ENCODE peak calls at places on chromosomes 12 and 14, in five cellular contexts. V is DND-41, X is neural progenitor cell, D is neuronal stem cell, Z is HCT116. G is an unnamed sample. For H3K27me3, the result is how much of the 10 kb centered on the place peaks cover.

GRCh38 chr12:9725471-9725870 is 7.4 kb downstream of the CLECL1 start:
- DNase-seq in X (no peak), D (no peak), V (no peak), Z (no peak), G (no peak)

GRCh38 chr12:23921099-23921846 is 28.2 kb downstream of the SOX5 start:
- DNase-seq in Z (no peak), X (no peak), V (no peak), D (no peak), G (peak)

GRCh38 chr12:81668475-81668874 is 90.7 kb downstream of the PPFIA2 start:
- DNase-seq in Z (peak), X (no peak), D (no peak), V (no peak), G (no peak)

GRCh38 chr14:73633517-73634332 is 11.1 kb upstream of the DNAL1 start:
- DNase-seq in D (peak), V (peak), X (peak), Z (no peak), G (peak)

GRCh38 chr14:102481371-102481770 is 28.2 kb downstream of the ANKRD9 start:
- DNase-seq in X (no peak), Z (no peak), V (no peak), D (no peak), G (no peak)

GRCh38 chr12:51970904-51971646 is 19.6 kb downstream of the ACVR1B start:
- DNase-seq in V (no peak), Z (no peak), X (peak), D (no peak), G (peak)

GRCh38 chr12:113129664-113130456 is 5.7 kb downstream of the RASAL1 start:
- DNase-seq in D (no peak), X (no peak), V (no peak), Z (no peak), G (no peak)

GRCh38 chr12:55700255-55701018 is 7.3 kb downstream of the ITGA7 start:
- DNase-seq in X (no peak), V (no peak), Z (no peak), D (no peak), G (no peak)

GRCh38 chr12:40735551-40736230 is 43.5 kb downstream of the CNTN1 start:
- DNase-seq in Z (no peak), V (no peak), D (no peak), X (no peak), G (no peak)

GRCh38 chr12:57640156-57641042 is 7.4 kb upstream of the B4GALNT1 start:
- DNase-seq in Z (no peak), D (no peak), X (no peak), V (no peak), G (no peak)

GRCh38 chr14:68894123-68894522 is 85.0 kb downstream of the ACTN1 start:
- DNase-seq in D (no peak), X (no peak), Z (no peak), V (no peak), G (no peak)

GRCh38 chr12:38880288-38880687 is 25.1 kb downstream of the CPNE8 start:
- DNase-seq in X (no peak), Z (no peak), V (no peak), D (no peak), G (no peak)

GRCh38 chr12:89103831-89104230 is 248.5 kb downstream of the DUSP6 start:
- DNase-seq in D (no peak), V (no peak), X (no peak), Z (no peak), G (no peak)

GRCh38 chr14:58138065-58138718 is 13.8 kb downstream of the ARMH4 start:
- DNase-seq in X (no peak), D (no peak), Z (no peak), V (no peak), G (no peak)

GRCh38 chr14:28742171-28742846 is 24.3 kb upstream of the FOXG1 start:
- DNase-seq in V (no peak), Z (no peak), D (no peak), X (no peak), G (no peak)

GRCh38 chr12:32891956-32892355 is 4.6 kb downstream of the PKP2 start:
- DNase-seq in V (no peak), X (peak), Z (no peak), D (peak), G (no peak)

GRCh38 chr12:21819236-21819635 is 44.7 kb upstream of the KCNJ8 start:
- DNase-seq in Z (no peak), V (no peak), X (no peak), D (no peak), G (no peak)

GRCh38 chr14:96192975-96193805 is 11.4 kb upstream of the BDKRB2 start:
- DNase-seq in Z (no peak), D (no peak), X (no peak), V (no peak), G (no peak)

GRCh38 chr14:94132285-94132887 is 3.0 kb upstream of the IFI27L2 start:
- DNase-seq in D (peak), Z (peak), V (peak), X (peak), G (peak)

GRCh38 chr12:110743571-110744093 is 941 bp upstream of the PPP1CC start:
- DNase-seq in V (no peak), X (peak), Z (no peak), D (peak), G (no peak)

GRCh38 chr14:55754471-55754870 is 174.5 kb downstream of the KTN1 start:
- DNase-seq in D (no peak), Z (no peak), X (no peak), V (no peak), G (no peak)

GRCh38 chr12:94204647-94205247 is 56.4 kb downstream of the PLXNC1 start:
- DNase-seq in D (no peak), Z (no peak), X (no peak), V (no peak), G (peak)

GRCh38 chr12:126856958-126857357 is 1410.0 kb upstream of the TMEM132C start:
- DNase-seq in Z (no peak), X (no peak), D (no peak), V (no peak), G (no peak)

GRCh38 chr12:109255377-109255776 is 53.7 kb downstream of the FOXN4 start:
- DNase-seq in V (no peak), X (peak), Z (no peak), D (no peak), G (no peak)

GRCh38 chr12:108570743-108571603 is 8.6 kb downstream of the ISCU start:
- DNase-seq in X (peak), Z (peak), V (peak), D (no peak), G (peak)

GRCh38 chr12:92927055-92927435 is 2.0 kb downstream of the EEA1 start:
- DNase-seq in X (peak), Z (no peak), D (no peak), V (peak), G (peak)

GRCh38 chr14:81565441-81566290 is 32.0 kb upstream of the SEL1L start:
- DNase-seq in X (peak), V (peak), Z (peak), D (peak), G (peak)

GRCh38 chr14:53652068-53652467 is 304.6 kb downstream of the BMP4 start:
- DNase-seq in V (no peak), Z (no peak), D (no peak), X (no peak), G (no peak)

GRCh38 chr12:38921025-38921677 is 15.8 kb upstream of the CPNE8 start:
- DNase-seq in Z (peak), X (peak), D (peak), V (no peak), G (peak)

GRCh38 chr14:55654233-55654632 is 74.2 kb downstream of the KTN1 start:
- DNase-seq in D (no peak), Z (no peak), V (no peak), X (no peak), G (no peak)

GRCh38 chr12:46998811-46999368 is 80.5 kb upstream of the PCED1B start:
- DNase-seq in D (no peak), V (no peak), X (no peak), Z (no peak), G (no peak)

GRCh38 chr14:106436310-106436905 is 910.0 kb downstream of the TMEM121 start:
- DNase-seq in X (no peak), Z (no peak), V (peak), D (no peak), G (peak)

GRCh38 chr14:100341301-100342031 is 18.3 kb downstream of the SLC25A47 start:
- DNase-seq in D (no peak), Z (no peak), X (no peak), V (no peak), G (no peak)

GRCh38 chr12:8629486-8630033 is 16.9 kb upstream of the AICDA start:
- DNase-seq in D (no peak), Z (no peak), V (no peak), X (no peak), G (peak)

GRCh38 chr12:87820524-87821194 is 208.5 kb downstream of the C12orf50 start:
- DNase-seq in V (no peak), Z (peak), D (no peak), X (no peak), G (no peak)

GRCh38 chr14:24130380-24130716 is at the start of gene FITM1:
- DNase-seq in D (no peak), Z (no peak), X (no peak), V (no peak), G (no peak)

GRCh38 chr14:22265319-22266140 is 323.5 kb downstream of the DAD1 start:
- DNase-seq in V (peak), X (peak), D (no peak), Z (no peak), G (no peak)

GRCh38 chr12:53756300-53757094 is 4.7 kb upstream of the CISTR start:
- DNase-seq in Z (no peak), X (peak), V (no peak), D (no peak), G (no peak)
- H3K27me3 ChIP-seq in Z (under half), X (half or more), V (half or more), D (half or more), G (half or more)

GRCh38 chr12:44002607-44003006 is 166.7 kb downstream of the TMEM117 start:
- DNase-seq in X (no peak), V (no peak), D (no peak), Z (no peak), G (no peak)

GRCh38 chr12:44003721-44004120 is 167.8 kb downstream of the TMEM117 start:
- DNase-seq in D (no peak), X (no peak), Z (no peak), V (no peak), G (no peak)

DNA sequence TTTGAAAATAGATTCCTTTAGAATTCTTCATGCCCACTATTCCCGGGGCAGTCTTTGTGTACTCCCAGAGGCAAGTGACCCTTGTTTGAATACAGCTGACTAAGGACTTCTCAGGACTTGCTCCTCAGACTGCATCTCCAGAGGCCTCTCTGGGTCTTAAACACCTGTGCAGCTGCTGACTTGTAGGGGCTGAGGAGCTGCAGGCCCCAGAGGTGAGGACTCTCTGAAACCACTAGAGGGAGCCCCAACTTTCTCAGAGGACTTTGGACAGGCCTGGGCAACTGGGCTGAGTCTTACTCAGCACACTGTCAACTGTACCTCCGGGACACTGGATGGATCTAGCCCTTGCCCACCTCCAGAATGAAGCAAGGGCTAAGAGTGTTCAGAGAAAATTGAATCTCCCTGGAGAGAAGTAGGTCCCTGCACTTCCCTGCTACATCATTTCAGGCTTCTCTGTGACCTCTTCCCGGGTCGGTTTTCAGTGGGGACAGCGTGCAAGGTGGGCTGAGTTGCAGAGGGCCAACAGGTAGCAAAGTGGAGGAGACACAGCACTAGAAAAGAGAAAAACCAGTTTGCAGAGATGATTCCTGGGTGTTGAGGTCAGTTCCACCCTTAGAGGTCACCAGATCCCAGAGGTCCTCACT is 164.6 kb downstream of the TMEM117 start:
- DNase-seq in D (peak), V (peak), Z (peak), X (peak), G (peak)
- H2AFZ ChIP-seq in D (no peak), V (no peak), Z (no peak), X (peak), G (peak)

GRCh38 chr12:125186471-125187147 is 121.4 kb downstream of the AACS start:
- DNase-seq in Z (no peak), V (no peak), D (no peak), X (peak), G (no peak)

GRCh38 chr12:125187148-125187733 is 122.0 kb downstream of the AACS start:
- DNase-seq in V (no peak), D (no peak), Z (no peak), X (peak), G (no peak)

GRCh38 chr12:125185311-125185739 is 120.1 kb downstream of the AACS start:
- DNase-seq in D (peak), Z (no peak), X (peak), V (no peak), G (no peak)

GRCh38 chr12:125184213-125184952 is 119.1 kb downstream of the AACS start:
- DNase-seq in V (no peak), D (no peak), X (peak), Z (no peak), G (no peak)

DNA sequence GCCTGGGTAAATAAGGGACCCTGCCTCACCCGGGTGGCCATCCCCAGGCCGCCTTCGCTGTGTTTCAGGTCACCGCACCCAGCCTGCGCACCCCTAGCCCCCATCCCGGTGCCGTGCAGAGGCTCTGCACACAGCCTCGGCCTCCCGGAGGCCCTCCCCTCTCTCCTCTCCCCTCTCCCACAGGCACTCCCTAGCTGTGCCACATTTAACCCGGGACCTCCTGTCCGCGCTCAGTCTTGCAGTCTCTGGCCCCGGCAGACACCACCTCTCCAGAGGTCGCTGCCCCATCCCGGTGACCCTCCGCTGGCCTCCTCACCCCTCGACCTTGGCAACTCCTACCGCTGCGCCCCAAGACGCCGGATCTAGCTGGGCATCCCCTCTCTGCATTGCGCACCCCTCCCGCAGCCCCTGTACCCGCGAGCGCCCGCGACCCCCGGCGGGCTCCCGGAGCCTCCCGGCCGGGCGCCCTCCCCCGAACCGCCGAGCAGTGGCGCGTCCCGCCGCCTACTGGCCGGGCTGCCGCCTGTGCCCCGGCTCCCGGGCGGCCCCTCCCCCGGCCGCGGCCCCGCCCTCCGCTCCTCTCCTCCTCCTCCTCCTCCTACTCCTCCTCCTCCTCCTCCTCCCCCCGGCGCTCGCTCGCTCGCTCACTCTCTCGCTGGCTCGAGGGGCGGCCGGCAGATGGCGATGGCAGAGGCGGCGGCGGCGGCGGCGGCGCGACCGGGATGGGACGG is 120.7 kb downstream of the AACS start:
- DNase-seq in X (peak), Z (peak), V (peak), D (peak), G (peak)
- H3K27me3 ChIP-seq in X (half or more), Z (under half), V (under half), D (half or more), G (under half)

DNA sequence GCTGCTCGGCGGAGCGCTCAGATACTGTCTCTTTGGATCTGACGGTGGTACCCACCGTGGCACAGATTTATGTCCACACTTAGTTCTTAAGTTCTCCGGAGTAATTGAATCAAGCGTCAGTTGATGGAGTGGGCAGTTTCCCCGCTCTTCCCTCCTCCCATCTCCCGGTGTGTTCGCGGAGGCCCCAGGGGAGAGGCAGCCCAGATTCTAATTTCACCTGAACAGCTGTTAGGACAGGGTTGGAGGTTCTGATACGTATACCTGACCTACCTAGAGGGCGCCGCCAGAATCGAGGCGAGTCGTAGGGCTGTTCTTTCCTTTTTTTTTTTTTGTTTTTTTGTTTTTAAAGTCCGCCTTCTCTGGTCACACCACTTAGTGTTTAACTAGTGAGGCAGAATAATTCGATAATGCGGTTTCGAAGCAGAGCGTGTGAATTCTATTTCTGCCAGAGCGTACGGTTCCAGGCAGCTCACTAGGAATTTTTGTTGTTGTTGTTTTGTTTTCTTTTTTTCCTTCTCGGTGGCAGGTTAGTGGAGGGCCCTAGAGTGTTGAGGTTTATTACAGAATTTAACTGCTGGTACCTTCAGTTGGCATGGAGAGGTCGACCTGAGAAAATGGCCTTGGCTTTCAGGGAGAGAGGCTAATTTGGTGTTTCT is 22.3 kb upstream of the GNS start:
- DNase-seq in V (no peak), Z (no peak), D (peak), X (peak), G (peak)
- H2AFZ ChIP-seq in V (no peak), Z (no peak), D (peak), X (peak), G (peak)

DNA sequence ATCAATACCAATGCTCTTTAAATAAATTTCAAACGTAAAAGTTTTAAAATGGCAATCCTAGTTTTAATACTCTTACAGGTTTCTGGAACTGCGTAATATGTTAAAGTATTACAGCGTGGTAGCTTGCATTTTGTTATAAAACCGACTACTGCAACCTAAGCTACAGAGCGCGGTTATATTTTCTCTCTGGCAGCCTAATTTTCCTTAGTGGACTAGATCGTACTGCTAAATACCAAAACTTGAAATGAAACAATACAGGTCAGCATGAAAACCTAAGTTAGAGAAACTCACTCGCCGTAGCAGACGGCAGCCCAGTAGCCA is 1.2 kb downstream of the CCDC92 start:
- DNase-seq in V (no peak), X (no peak), Z (no peak), D (peak), G (no peak)
- H3K27me3 ChIP-seq in V (under half), X (half or more), Z (under half), D (under half), G (under half)

DNA sequence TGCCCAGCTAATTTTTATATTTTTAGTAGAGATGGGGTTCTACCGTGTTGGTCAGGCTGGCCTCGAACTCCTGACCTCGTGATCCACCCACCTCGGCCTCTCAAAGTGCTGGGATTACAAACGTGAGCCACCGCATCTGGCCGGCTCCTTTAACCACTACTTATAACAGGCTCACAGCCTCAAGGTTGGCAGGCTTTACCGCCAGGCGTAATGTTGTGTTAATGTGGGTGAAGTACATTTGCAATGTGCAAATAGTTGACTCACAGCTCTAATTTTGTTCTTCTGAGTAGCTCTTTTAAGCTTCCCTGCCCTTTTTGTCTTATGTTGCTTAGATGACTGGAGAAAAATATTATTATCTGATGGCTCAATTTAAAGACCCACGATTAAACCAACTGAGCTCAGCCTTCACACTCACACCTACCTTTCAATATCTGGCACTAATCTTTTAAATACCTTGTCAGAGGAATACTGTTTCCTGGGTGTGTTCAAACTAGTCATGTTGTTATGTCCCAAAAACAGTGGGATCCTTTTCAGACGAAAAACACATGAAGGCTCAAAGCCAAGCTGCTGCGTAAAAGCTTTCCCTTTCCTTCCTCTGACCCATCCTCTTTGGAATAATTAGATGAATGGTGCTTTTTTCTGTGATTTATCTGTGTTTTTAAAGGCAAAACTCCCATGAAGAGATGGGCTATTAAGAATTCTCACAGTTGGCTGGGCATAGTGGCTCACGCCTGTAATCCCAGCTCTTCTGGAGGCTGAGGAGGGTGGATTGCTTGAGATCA is 57.2 kb upstream of the USP44 start:
- DNase-seq in D (no peak), Z (no peak), X (no peak), V (no peak), G (no peak)
- H2AFZ ChIP-seq in D (no peak), Z (no peak), X (no peak), V (no peak), G (no peak)